ENCODE peak calls at places on chromosomes 2 and 18, in five cellular contexts. G is heart left ventricle, D is HCT116, T is BE2C, O is IMR-90. K is an unnamed sample. For H3K4me1, the result is how much of the 10 kb centered on the place peaks cover.

GRCh38 chr2:53498210-53498609 is 269.4 kb upstream of the CHAC2 start:
- DNase-seq in G (no peak), D (no peak), T (no peak), O (peak), K (no peak)

GRCh38 chr2:118185210-118186109 is 97.2 kb downstream of the INSIG2 start:
- DNase-seq in G (peak), D (no peak), T (peak), O (peak), K (peak)

GRCh38 chr18:79529296-79529695 is 133.6 kb downstream of the NFATC1 start:
- DNase-seq in G (no peak), D (no peak), T (no peak), O (no peak), K (peak)

GRCh38 chr2:130261970-130262760 is 63.9 kb upstream of the TUBA3E start:
- DNase-seq in G (no peak), D (no peak), T (peak), O (peak), K (no peak)

GRCh38 chr2:20049631-20050030 is 1.8 kb downstream of the LAPTM4A start:
- DNase-seq in G (no peak), D (no peak), T (no peak), O (peak), K (no peak)

GRCh38 chr2:28952806-28953190 is 28.3 kb upstream of the TOGARAM2 start:
- DNase-seq in G (no peak), D (no peak), T (no peak), O (no peak), K (no peak)

GRCh38 chr2:238183846-238184245 is 19.6 kb downstream of the ILKAP start:
- DNase-seq in G (no peak), D (no peak), T (no peak), O (peak), K (no peak)

GRCh38 chr2:236155406-236155805 is 12.8 kb downstream of the GBX2 start:
- DNase-seq in G (no peak), D (no peak), T (no peak), O (no peak), K (no peak)

GRCh38 chr2:234267534-234267933 is 217.0 kb downstream of the SPP2 start:
- DNase-seq in G (no peak), D (no peak), T (no peak), O (no peak), K (no peak)

GRCh38 chr18:8988262-8988871 is 114.1 kb upstream of the NDUFV2 start:
- DNase-seq in G (peak), D (peak), T (peak), O (peak), K (peak)

GRCh38 chr18:28584726-28585125 is 407.8 kb upstream of the CDH2 start:
- DNase-seq in G (no peak), D (peak), T (no peak), O (peak), K (no peak)

GRCh38 chr2:39620067-39620466 is 45.6 kb upstream of the TMEM178A start:
- DNase-seq in G (peak), D (no peak), T (peak), O (peak), K (peak)

GRCh38 chr2:207768891-207769596 is 662 bp downstream of the FZD5 start:
- DNase-seq in G (peak), D (no peak), T (peak), O (no peak), K (peak)

GRCh38 chr18:75846321-75846720 is 418.8 kb upstream of the SMIM21 start:
- DNase-seq in G (no peak), D (no peak), T (no peak), O (no peak), K (no peak)

GRCh38 chr2:190759749-190760213 is 110.9 kb downstream of the NAB1 start:
- DNase-seq in G (no peak), D (peak), T (no peak), O (peak), K (no peak)

GRCh38 chr2:71801969-71802368 is 345.7 kb downstream of the CYP26B1 start:
- DNase-seq in G (peak), D (peak), T (peak), O (peak), K (no peak)

GRCh38 chr2:239381709-239382134 is 19.1 kb downstream of the HDAC4 start:
- DNase-seq in G (no peak), D (no peak), T (peak), O (no peak), K (peak)

GRCh38 chr18:46477425-46478011 is 179.5 kb downstream of the LOXHD1 start:
- DNase-seq in G (no peak), D (no peak), T (no peak), O (no peak), K (no peak)

GRCh38 chr2:238439093-238439849 is 12.5 kb downstream of the ASB1 start:
- DNase-seq in G (no peak), D (peak), T (no peak), O (peak), K (no peak)

GRCh38 chr18:35619468-35619867 is 37.9 kb downstream of the GALNT1 start:
- DNase-seq in G (peak), D (no peak), T (no peak), O (no peak), K (no peak)

GRCh38 chr18:37393945-37394609 is 171.5 kb downstream of the CELF4 start:
- DNase-seq in G (peak), D (no peak), T (peak), O (peak), K (peak)

GRCh38 chr18:24344509-24344908 is 53.1 kb downstream of the OSBPL1A start:
- DNase-seq in G (no peak), D (no peak), T (no peak), O (no peak), K (no peak)

GRCh38 chr2:218125095-218125494 is 733 bp upstream of the CXCR2 start:
- DNase-seq in G (no peak), D (no peak), T (no peak), O (peak), K (no peak)

GRCh38 chr2:209426432-209426831 is 2.6 kb downstream of the MAP2 start:
- DNase-seq in G (no peak), D (no peak), T (no peak), O (no peak), K (no peak)

GRCh38 chr2:192288290-192288689 is 93.6 kb upstream of the TMEFF2 start:
- DNase-seq in G (no peak), D (no peak), T (no peak), O (no peak), K (no peak)

GRCh38 chr2:183112575-183112974 is 11.7 kb upstream of the NUP35 start:
- DNase-seq in G (no peak), D (no peak), T (no peak), O (peak), K (no peak)

GRCh38 chr18:31041346-31042067 is 1.0 kb downstream of the DSC3 start:
- DNase-seq in G (no peak), D (no peak), T (no peak), O (no peak), K (peak)

GRCh38 chr2:51995293-51995692 is 963.4 kb upstream of the NRXN1 start:
- DNase-seq in G (no peak), D (no peak), T (no peak), O (peak), K (no peak)

GRCh38 chr2:52000156-52000855 is 968.4 kb upstream of the NRXN1 start:
- DNase-seq in G (no peak), D (no peak), T (no peak), O (peak), K (no peak)

GRCh38 chr2:51998890-51999289 is 967.0 kb upstream of the NRXN1 start:
- DNase-seq in G (no peak), D (no peak), T (no peak), O (no peak), K (no peak)

GRCh38 chr2:51996569-51996917 is 964.6 kb upstream of the NRXN1 start:
- DNase-seq in G (no peak), D (no peak), T (no peak), O (peak), K (no peak)

GRCh38 chr2:51997571-51997970 is 965.6 kb upstream of the NRXN1 start:
- DNase-seq in G (no peak), D (peak), T (no peak), O (no peak), K (no peak)
- TF ChIP-seq CTCF in G (no peak), D (peak), T (peak), O (no peak), K (no peak)

DNA sequence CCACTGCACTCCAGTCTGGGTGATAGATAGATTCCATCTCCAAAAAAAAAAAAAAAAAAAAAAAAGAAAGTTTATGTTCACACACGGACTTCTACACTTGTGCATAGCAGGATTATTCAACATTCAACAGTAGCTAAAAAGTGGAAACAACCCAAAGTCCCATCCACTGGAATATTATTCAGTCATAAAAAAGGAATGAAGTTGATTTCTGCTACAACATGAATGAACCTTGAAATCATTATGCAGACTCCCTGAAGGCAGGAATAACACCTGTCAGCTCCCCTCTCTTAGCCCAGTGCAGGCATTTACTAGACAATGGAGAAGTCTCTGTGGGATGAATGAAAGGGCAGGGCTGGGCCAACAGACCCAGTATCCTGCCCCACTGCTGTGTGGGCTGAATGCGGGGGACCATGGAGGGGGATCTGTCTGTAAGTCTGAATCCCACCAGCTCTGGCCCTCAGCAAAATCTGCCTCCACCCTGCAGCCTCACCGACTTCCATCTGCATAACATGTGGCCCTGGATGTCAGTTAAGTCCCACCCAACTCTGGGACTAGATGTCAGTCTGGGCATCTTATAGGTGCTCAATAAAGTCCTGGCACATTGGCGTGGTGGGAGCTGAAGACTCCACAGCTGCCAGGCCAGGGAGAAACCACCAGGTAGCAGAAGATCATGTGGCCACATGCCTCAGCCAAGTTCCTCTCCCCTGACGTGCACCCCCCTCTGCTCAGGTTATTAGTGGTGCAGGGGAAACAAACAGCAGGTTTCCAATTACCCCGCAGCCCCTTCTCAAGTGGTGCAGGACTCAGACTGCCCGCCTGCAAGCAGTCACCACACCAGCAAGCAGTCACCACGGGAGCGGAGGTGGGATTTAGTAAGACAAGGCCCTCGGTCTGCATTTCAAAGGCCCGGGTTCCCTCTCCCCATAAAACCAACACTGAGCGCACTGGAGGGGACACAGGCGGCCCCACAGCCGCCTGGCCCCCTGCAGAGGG is 8.9 kb downstream of the ZFP36L2 start:
- DNase-seq in G (no peak), D (no peak), T (no peak), O (no peak), K (no peak)
- H3K4me3 ChIP-seq in G (no peak), D (no peak), T (no peak), O (no peak), K (peak)

GRCh38 chr2:97693476-97693875 is 19.9 kb upstream of the ZAP70 start:
- DNase-seq in G (no peak), D (no peak), T (no peak), O (peak), K (no peak)
- H3K4me1 ChIP-seq in G (under half), D (under half), T (under half), O (under half), K (under half)

DNA sequence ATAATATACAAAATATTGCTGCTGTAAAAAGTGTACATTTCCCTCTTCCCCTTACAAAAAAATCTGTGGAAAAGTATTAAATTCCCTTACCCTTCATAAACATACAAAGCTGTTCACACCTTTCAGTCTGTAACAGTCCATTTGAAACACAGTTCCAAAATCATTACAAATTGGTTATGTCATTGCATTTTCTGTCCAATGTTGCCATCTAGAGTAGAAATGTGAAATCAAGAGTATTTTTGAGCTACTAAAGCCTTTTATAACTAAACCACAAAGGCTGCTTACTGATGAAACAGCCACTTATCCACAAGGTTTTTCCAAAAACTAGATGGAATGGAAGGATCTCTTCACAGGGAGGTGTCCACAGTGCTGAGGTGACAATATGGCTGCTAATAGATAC is 72.5 kb downstream of the SS18 start:
- DNase-seq in G (no peak), D (no peak), T (no peak), O (no peak), K (no peak)
- TF ChIP-seq CTCF in G (no peak), D (no peak), T (no peak), O (no peak), K (no peak)

DNA sequence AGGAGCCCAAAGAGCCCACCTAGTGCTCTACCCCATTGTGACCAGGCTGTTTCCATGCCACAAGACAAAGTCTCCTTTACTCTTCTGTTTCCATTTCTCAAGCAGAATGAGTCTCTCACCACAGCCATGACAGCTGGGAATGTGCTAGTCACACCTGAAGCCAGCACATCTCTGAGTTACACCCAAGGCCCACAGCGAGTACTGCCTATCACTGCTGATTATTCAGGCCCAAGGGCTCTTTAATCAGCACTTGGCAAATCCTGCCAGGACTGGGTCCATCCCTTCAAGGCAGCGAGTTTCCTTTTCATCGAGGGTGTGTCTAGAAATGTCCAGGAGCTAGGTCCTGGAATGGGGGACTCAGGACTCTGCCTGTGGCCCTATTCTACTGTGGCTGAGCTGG is 14.6 kb upstream of the PPP1R1C start:
- DNase-seq in G (no peak), D (no peak), T (no peak), O (no peak), K (no peak)
- H3K4me3 ChIP-seq in G (no peak), D (no peak), T (no peak), O (no peak), K (no peak)

DNA sequence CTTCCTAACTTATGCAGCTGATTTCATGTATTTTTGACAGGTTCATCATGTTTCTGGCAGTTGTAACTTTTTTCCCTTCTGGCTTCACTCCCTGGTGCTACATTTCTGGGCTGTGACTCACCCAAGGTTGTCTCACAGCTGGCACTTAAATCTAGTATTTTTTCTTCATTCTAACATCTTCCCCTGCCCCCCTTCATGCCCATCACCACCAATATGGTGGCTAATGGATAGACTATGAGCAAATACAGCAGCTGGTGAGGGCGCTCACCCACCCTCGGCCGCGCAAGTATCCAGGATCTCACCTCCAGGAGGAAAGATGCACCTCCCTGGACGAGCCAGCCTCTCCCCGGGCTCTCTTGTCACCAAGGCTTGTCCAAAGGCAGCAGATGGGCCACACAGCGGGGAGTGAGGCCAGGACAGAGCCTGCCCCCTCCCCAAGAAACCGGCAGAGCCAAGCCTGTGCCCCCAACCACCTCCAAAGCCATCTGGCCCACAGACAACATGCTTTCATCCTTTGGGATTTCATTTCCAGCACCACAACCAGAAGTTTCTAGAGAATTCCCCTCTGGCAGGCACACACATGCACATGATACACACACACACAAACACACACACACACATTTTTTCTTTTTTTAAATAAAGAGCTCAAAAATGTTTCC is 39.1 kb downstream of the ATOH8 start:
- DNase-seq in G (no peak), D (no peak), T (no peak), O (peak), K (no peak)
- H3K4me1 ChIP-seq in G (half or more), D (under half), T (under half), O (under half), K (half or more)

GRCh38 chr2:10709290-10709939 is 12.0 kb upstream of the ATP6V1C2 start:
- DNase-seq in G (no peak), D (peak), T (peak), O (no peak), K (no peak)
- TF ChIP-seq CTCF in G (peak), D (peak), T (peak), O (peak), K (no peak)

GRCh38 chr2:222241471-222241870 is 57.3 kb downstream of the PAX3 start:
- DNase-seq in G (no peak), D (no peak), T (no peak), O (no peak), K (no peak)
- H3K4me3 ChIP-seq in G (no peak), D (no peak), T (no peak), O (no peak), K (no peak)

DNA sequence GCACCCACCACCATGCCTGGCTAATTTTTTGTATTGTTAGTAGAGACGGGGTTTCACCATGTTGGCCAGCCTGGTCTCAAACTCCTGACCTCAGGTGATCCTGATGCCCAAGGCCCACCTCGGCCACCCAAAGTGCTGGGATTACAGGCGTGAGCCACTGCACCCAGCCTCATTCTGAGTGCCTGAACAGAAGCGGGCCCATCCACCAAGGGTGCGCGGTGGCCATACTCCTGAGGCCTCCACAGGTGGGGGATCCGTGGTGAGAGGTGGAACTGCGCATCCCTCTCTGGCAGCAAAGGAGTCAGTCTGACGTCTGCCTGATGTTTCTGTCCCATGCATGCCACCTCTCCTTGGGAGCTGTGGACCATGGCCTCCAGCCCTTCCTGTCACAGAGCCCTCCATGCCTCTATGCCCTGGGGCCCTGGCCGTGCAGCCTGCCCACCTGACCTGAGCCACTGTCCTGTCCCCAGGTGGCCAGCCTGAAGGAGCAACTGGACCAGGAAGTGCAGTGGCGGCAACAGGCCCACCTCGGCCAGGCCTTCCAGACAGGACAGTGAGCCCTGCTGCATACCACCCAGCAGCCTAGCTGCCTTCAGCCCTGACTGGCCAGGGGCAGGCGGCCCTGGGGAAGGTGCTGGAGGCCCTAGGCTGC is 7.6 kb upstream of the SNED1 start:
- DNase-seq in G (no peak), D (no peak), T (peak), O (no peak), K (peak)
- H3K4me1 ChIP-seq in G (under half), D (under half), T (under half), O (under half), K (half or more)

GRCh38 chr2:132009874-132010521 is 151.8 kb downstream of the ANKRD30BL start:
- DNase-seq in G (no peak), D (no peak), T (no peak), O (no peak), K (peak)
- TF ChIP-seq CTCF in G (no peak), D (no peak), T (no peak), O (no peak), K (no peak)

K was measured in lower lobe of right lung.